ENCODE peak calls at places on chromosomes 4 and X, in seven cellular contexts. One of them, this sample, is unnamed.

GRCh38 chrX:1153940-1154339 is 58.5 kb downstream of the CRLF2 start:
- DNase-seq in left lung: no peak
- DNase-seq in kidney: no peak
- DNase-seq in lower lobe of right lung: no peak
- DNase-seq in heart right ventricle: no peak
- DNase-seq in ascending aorta: no peak
- DNase-seq in tibial nerve: no peak
- DNase-seq in this sample: no peak

GRCh38 chr4:126757219-126757618 is 875.5 kb upstream of the INTU start:
- DNase-seq in ascending aorta: no peak
- DNase-seq in tibial nerve: no peak
- DNase-seq in left lung: no peak
- DNase-seq in kidney: no peak
- DNase-seq in lower lobe of right lung: no peak
- DNase-seq in heart right ventricle: no peak
- DNase-seq in this sample: no peak

GRCh38 chr4:65845169-65845568 is 174.9 kb upstream of the EPHA5 start:
- DNase-seq in kidney: no peak
- DNase-seq in left lung: no peak
- DNase-seq in heart right ventricle: no peak
- DNase-seq in tibial nerve: no peak
- DNase-seq in lower lobe of right lung: no peak
- DNase-seq in ascending aorta: no peak
- DNase-seq in this sample: no peak

GRCh38 chr4:42401171-42401570 is 3.9 kb downstream of the SHISA3 start:
- DNase-seq in ascending aorta: no peak
- DNase-seq in kidney: peak
- DNase-seq in left lung: no peak
- DNase-seq in heart right ventricle: no peak
- DNase-seq in lower lobe of right lung: no peak
- DNase-seq in tibial nerve: no peak
- DNase-seq in this sample: no peak

GRCh38 chrX:17842769-17843525 is 18.2 kb downstream of the RAI2 start:
- DNase-seq in tibial nerve: no peak
- DNase-seq in left lung: no peak
- DNase-seq in lower lobe of right lung: no peak
- DNase-seq in ascending aorta: no peak
- DNase-seq in heart right ventricle: no peak
- DNase-seq in kidney: no peak
- DNase-seq in this sample: no peak

GRCh38 chrX:47172971-47173792 is 20.4 kb upstream of the UBA1 start:
- DNase-seq in tibial nerve: no peak
- DNase-seq in heart right ventricle: no peak
- DNase-seq in ascending aorta: no peak
- DNase-seq in left lung: no peak
- DNase-seq in lower lobe of right lung: no peak
- DNase-seq in kidney: peak
- DNase-seq in this sample: no peak

GRCh38 chr4:48985976-48986653 is at the start of gene CWH43:
- DNase-seq in ascending aorta: no peak
- DNase-seq in tibial nerve: no peak
- DNase-seq in heart right ventricle: no peak
- DNase-seq in kidney: peak
- DNase-seq in lower lobe of right lung: peak
- DNase-seq in left lung: peak
- DNase-seq in this sample: no peak

GRCh38 chr4:165464813-165465381 is 86.1 kb downstream of the CPE start:
- DNase-seq in ascending aorta: no peak
- DNase-seq in lower lobe of right lung: no peak
- DNase-seq in heart right ventricle: no peak
- DNase-seq in kidney: no peak
- DNase-seq in left lung: no peak
- DNase-seq in tibial nerve: no peak
- DNase-seq in this sample: no peak

GRCh38 chr4:109296545-109296944 is 5.9 kb downstream of the COL25A1 start:
- DNase-seq in left lung: no peak
- DNase-seq in kidney: no peak
- DNase-seq in lower lobe of right lung: no peak
- DNase-seq in ascending aorta: no peak
- DNase-seq in tibial nerve: no peak
- DNase-seq in heart right ventricle: no peak
- DNase-seq in this sample: no peak

GRCh38 chr4:35772291-35772690 is 472.0 kb downstream of the ARAP2 start:
- DNase-seq in ascending aorta: no peak
- DNase-seq in left lung: no peak
- DNase-seq in kidney: no peak
- DNase-seq in lower lobe of right lung: no peak
- DNase-seq in tibial nerve: no peak
- DNase-seq in heart right ventricle: no peak
- DNase-seq in this sample: no peak
- TF ChIP-seq CTCF in ascending aorta: no peak
- TF ChIP-seq CTCF in left lung: no peak
- TF ChIP-seq CTCF in kidney: no peak
- TF ChIP-seq CTCF in lower lobe of right lung: no peak
- TF ChIP-seq CTCF in tibial nerve: no peak
- TF ChIP-seq CTCF in heart right ventricle: no peak
- TF ChIP-seq CTCF in this sample: no peak

GRCh38 chr4:87851955-87852354 is 19.2 kb downstream of the MEPE start:
- DNase-seq in heart right ventricle: no peak
- DNase-seq in tibial nerve: no peak
- DNase-seq in lower lobe of right lung: no peak
- DNase-seq in left lung: no peak
- DNase-seq in kidney: no peak
- DNase-seq in ascending aorta: no peak
- DNase-seq in this sample: no peak

GRCh38 chr4:87849612-87850011 is 16.8 kb downstream of the MEPE start:
- DNase-seq in ascending aorta: no peak
- DNase-seq in kidney: no peak
- DNase-seq in lower lobe of right lung: no peak
- DNase-seq in tibial nerve: no peak
- DNase-seq in heart right ventricle: no peak
- DNase-seq in left lung: no peak
- DNase-seq in this sample: no peak

GRCh38 chr4:87848622-87849351 is 16.0 kb downstream of the MEPE start:
- DNase-seq in kidney: no peak
- DNase-seq in tibial nerve: peak
- DNase-seq in lower lobe of right lung: peak
- DNase-seq in left lung: no peak
- DNase-seq in heart right ventricle: no peak
- DNase-seq in ascending aorta: no peak
- DNase-seq in this sample: no peak

GRCh38 chr4:87853108-87853507 is 20.3 kb downstream of the MEPE start:
- DNase-seq in left lung: no peak
- DNase-seq in heart right ventricle: no peak
- DNase-seq in ascending aorta: no peak
- DNase-seq in tibial nerve: no peak
- DNase-seq in lower lobe of right lung: no peak
- DNase-seq in kidney: no peak
- DNase-seq in this sample: no peak

GRCh38 chr4:87851332-87851731 is 18.6 kb downstream of the MEPE start:
- DNase-seq in ascending aorta: no peak
- DNase-seq in tibial nerve: no peak
- DNase-seq in heart right ventricle: no peak
- DNase-seq in lower lobe of right lung: no peak
- DNase-seq in kidney: no peak
- DNase-seq in left lung: no peak
- DNase-seq in this sample: no peak
- H3K27ac ChIP-seq in ascending aorta: no peak
- H3K27ac ChIP-seq in tibial nerve: no peak
- H3K27ac ChIP-seq in heart right ventricle: no peak
- H3K27ac ChIP-seq in lower lobe of right lung: no peak
- H3K27ac ChIP-seq in kidney: no peak
- H3K27ac ChIP-seq in left lung: peak
- H3K27ac ChIP-seq in this sample: no peak

GRCh38 chr4:119540249-119540648 is 88.4 kb downstream of the PDE5A start:
- DNase-seq in heart right ventricle: no peak
- DNase-seq in lower lobe of right lung: no peak
- DNase-seq in tibial nerve: no peak
- DNase-seq in left lung: no peak
- DNase-seq in kidney: no peak
- DNase-seq in ascending aorta: no peak
- DNase-seq in this sample: no peak
- TF ChIP-seq CTCF in heart right ventricle: no peak
- TF ChIP-seq CTCF in lower lobe of right lung: no peak
- TF ChIP-seq CTCF in tibial nerve: no peak
- TF ChIP-seq CTCF in left lung: no peak
- TF ChIP-seq CTCF in kidney: no peak
- TF ChIP-seq CTCF in ascending aorta: no peak
- TF ChIP-seq CTCF in this sample: no peak

DNA sequence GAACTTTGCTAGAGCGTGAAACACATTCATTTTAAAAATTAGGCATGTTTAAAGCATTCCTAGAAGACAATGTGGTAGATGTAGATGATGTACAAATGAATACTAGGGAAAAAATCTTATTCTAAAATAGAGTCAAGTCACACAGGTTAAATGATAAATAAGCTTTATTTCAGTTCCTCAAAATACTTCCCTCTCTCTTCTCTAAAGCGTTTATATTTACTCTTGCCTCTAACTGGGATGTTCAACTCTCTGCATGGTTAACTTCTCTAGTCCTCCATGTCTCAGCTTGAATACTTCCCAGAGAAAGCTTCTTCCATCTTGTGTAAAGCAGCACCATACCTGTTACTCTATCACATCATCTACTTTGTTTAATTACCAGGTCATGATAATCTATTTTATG is 30.9 kb upstream of the GLRA3 start:
- DNase-seq in ascending aorta: no peak
- DNase-seq in left lung: no peak
- DNase-seq in heart right ventricle: no peak
- DNase-seq in kidney: no peak
- DNase-seq in tibial nerve: no peak
- DNase-seq in lower lobe of right lung: no peak
- DNase-seq in this sample: no peak
- H3K27ac ChIP-seq in ascending aorta: no peak
- H3K27ac ChIP-seq in left lung: no peak
- H3K27ac ChIP-seq in heart right ventricle: no peak
- H3K27ac ChIP-seq in kidney: no peak
- H3K27ac ChIP-seq in tibial nerve: no peak
- H3K27ac ChIP-seq in lower lobe of right lung: no peak
- H3K27ac ChIP-seq in this sample: no peak

DNA sequence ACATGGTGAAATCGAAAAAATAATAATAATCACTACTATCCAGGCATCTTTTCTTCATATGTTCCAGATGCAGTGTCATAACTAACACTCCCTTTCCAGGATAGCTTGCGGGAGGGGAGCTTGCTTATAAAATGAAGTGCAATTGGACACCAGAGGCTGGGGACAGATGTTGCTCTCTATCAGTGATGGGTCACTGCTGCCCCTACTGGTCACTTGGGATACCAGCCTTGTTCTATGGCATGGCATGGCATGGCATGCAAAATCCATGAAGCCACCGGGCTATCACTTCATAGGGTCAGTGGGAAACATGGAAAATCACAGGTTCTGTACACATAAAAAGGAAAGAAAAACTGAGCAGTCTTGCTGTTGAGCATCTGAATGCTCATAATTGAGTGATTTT is 168.1 kb downstream of the GLRA2 start:
- DNase-seq in lower lobe of right lung: no peak
- DNase-seq in left lung: no peak
- DNase-seq in ascending aorta: no peak
- DNase-seq in kidney: no peak
- DNase-seq in heart right ventricle: no peak
- DNase-seq in tibial nerve: no peak
- DNase-seq in this sample: peak
- TF ChIP-seq CTCF in lower lobe of right lung: peak
- TF ChIP-seq CTCF in left lung: peak
- TF ChIP-seq CTCF in ascending aorta: no peak
- TF ChIP-seq CTCF in kidney: peak
- TF ChIP-seq CTCF in heart right ventricle: no peak
- TF ChIP-seq CTCF in tibial nerve: no peak
- TF ChIP-seq CTCF in this sample: peak

GRCh38 chr4:168765726-168766125 is 244.3 kb downstream of the CBR4 start:
- DNase-seq in heart right ventricle: peak
- DNase-seq in ascending aorta: no peak
- DNase-seq in left lung: no peak
- DNase-seq in lower lobe of right lung: no peak
- DNase-seq in tibial nerve: no peak
- DNase-seq in kidney: no peak
- DNase-seq in this sample: no peak

GRCh38 chr4:168769416-168769815 is 240.6 kb downstream of the CBR4 start:
- DNase-seq in ascending aorta: no peak
- DNase-seq in heart right ventricle: no peak
- DNase-seq in left lung: no peak
- DNase-seq in kidney: no peak
- DNase-seq in lower lobe of right lung: no peak
- DNase-seq in tibial nerve: no peak
- DNase-seq in this sample: no peak

GRCh38 chr4:168765322-168765721 is 244.7 kb downstream of the CBR4 start:
- DNase-seq in kidney: no peak
- DNase-seq in left lung: no peak
- DNase-seq in heart right ventricle: no peak
- DNase-seq in ascending aorta: no peak
- DNase-seq in lower lobe of right lung: no peak
- DNase-seq in tibial nerve: no peak
- DNase-seq in this sample: no peak

GRCh38 chr4:168769857-168770256 is 240.2 kb downstream of the CBR4 start:
- DNase-seq in ascending aorta: no peak
- DNase-seq in lower lobe of right lung: no peak
- DNase-seq in heart right ventricle: no peak
- DNase-seq in left lung: no peak
- DNase-seq in kidney: no peak
- DNase-seq in tibial nerve: no peak
- DNase-seq in this sample: no peak

DNA sequence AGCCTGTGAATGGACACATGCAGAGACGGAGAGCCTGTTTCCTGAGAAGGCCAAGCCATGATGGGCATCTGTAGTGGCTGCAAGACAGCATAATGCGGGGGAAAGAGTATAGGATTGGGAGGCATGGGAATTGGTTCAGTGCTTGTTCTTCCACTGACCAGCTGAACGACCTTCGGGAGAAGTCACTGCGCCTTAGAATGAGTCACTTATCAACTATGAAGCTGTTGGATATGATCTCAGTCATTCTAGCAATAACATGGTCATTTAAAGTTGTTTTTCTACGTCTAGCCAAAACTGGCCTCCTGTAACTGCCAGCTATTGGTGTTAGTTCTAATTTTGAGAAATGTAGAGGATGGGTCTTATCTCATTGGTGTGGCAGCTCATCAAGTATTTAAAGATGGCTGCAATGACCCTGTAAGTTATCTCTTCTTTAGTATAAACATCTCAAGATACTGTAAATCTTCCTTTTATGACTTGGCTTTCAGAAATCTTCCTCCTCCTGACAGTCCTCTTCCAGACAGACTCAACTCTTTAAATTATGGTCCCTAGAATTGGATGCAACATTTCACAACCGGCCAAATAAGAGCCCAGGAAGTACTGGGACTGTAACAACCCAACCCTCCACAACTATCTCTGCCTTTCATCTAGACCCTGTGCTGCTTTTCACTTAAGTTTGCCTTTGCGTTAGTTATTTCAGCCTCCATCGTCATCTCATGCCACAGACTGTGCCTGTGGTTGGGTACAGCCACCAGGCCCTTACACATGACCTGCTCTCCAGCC is 243.3 kb downstream of the CBR4 start:
- DNase-seq in ascending aorta: no peak
- DNase-seq in lower lobe of right lung: no peak
- DNase-seq in tibial nerve: no peak
- DNase-seq in heart right ventricle: no peak
- DNase-seq in kidney: no peak
- DNase-seq in left lung: no peak
- DNase-seq in this sample: no peak
- H3K27ac ChIP-seq in ascending aorta: peak
- H3K27ac ChIP-seq in lower lobe of right lung: peak
- H3K27ac ChIP-seq in tibial nerve: peak
- H3K27ac ChIP-seq in heart right ventricle: no peak
- H3K27ac ChIP-seq in kidney: no peak
- H3K27ac ChIP-seq in left lung: no peak
- H3K27ac ChIP-seq in this sample: peak

This sample was measured in psoas muscle.